ENCODE peak calls at places on chromosomes 6 and 20, in six cellular contexts. Z is fibroblast of pulmonary artery, C is HFF-Myc, S is GM12865, N is thoracic aorta, V is AG09309. K is an unnamed sample.
A peak's percentile ranks its signal among the peaks of the same experiment; 100 is the strongest.

GRCh38 chr20:12243327-12243726 is 325.6 kb downstream of the BTBD3 start:
- DNase-seq in C (no peak), V (no peak), S (no peak), Z (no peak), N (no peak), K (no peak)

GRCh38 chr6:41936073-41936837 is 5.4 kb downstream of the CCND3 start:
- DNase-seq in Z (peak; percentile 94), C (peak; percentile 67), N (peak; percentile 31), V (peak; percentile 92), S (peak; percentile 88), K (peak; percentile 64)

GRCh38 chr6:7617954-7618764 is 28.2 kb downstream of the SNRNP48 start:
- DNase-seq in Z (peak; percentile 97), N (no peak), S (peak; percentile 66), V (peak; percentile 77), C (peak; percentile 38), K (peak; percentile 73)

GRCh38 chr6:13709698-13710551 is 1.7 kb downstream of the RANBP9 start:
- DNase-seq in Z (peak; percentile 45), S (peak; percentile 46), C (no peak), N (no peak), V (no peak), K (no peak)

GRCh38 chr6:54717849-54718455 is 128.6 kb upstream of the FAM83B start:
- DNase-seq in N (no peak), S (peak; percentile 71), V (no peak), Z (peak; percentile 64), C (peak; percentile 36), K (no peak)

GRCh38 chr6:56806368-56806767 is 148.5 kb upstream of the BEND6 start:
- DNase-seq in C (no peak), S (no peak), N (no peak), V (no peak), Z (no peak), K (no peak)

GRCh38 chr6:147267658-147268057 is 63.4 kb downstream of the STXBP5 start:
- DNase-seq in S (no peak), N (no peak), C (no peak), Z (no peak), V (no peak), K (no peak)

GRCh38 chr6:53382421-53382820 is 33.7 kb upstream of the ELOVL5 start:
- DNase-seq in C (no peak), V (no peak), S (no peak), N (no peak), Z (peak; percentile 27), K (no peak)

GRCh38 chr20:19757973-19758887 is at the start of gene RIN2:
- DNase-seq in S (no peak), N (peak; percentile 73), V (no peak), Z (peak; percentile 96), C (peak; percentile 40), K (peak; percentile 71)

GRCh38 chr6:79574636-79575035 is 37.4 kb upstream of the LCA5 start:
- DNase-seq in S (no peak), V (no peak), Z (peak; percentile 65), N (no peak), C (no peak), K (no peak)

GRCh38 chr20:61414455-61414991 is 162.5 kb downstream of the CDH4 start:
- DNase-seq in Z (no peak), V (no peak), C (no peak), N (no peak), S (no peak), K (no peak)

GRCh38 chr6:47733879-47734558 is 35.6 kb downstream of the ADGRF4 start:
- DNase-seq in S (peak; percentile 51), Z (peak; percentile 21), C (no peak), V (no peak), N (no peak), K (no peak)

GRCh38 chr6:12761376-12762115 is 45.0 kb downstream of the PHACTR1 start:
- DNase-seq in C (no peak), Z (peak; percentile 24), S (no peak), N (no peak), V (peak; percentile 87), K (peak; percentile 92)

GRCh38 chr6:38427492-38428210 is 212.1 kb downstream of the BTBD9 start:
- DNase-seq in N (no peak), C (no peak), V (no peak), Z (no peak), S (peak; percentile 46), K (no peak)

GRCh38 chr6:89952696-89953095 is 58.4 kb downstream of the GJA10 start:
- DNase-seq in V (peak; percentile 83), C (peak; percentile 75), N (no peak), S (peak; percentile 22), Z (peak; percentile 26), K (peak; percentile 65)

GRCh38 chr6:4665489-4666417 is 110.5 kb upstream of the CDYL start:
- DNase-seq in V (peak; percentile 14), S (no peak), C (no peak), Z (no peak), N (no peak), K (no peak)

GRCh38 chr6:154408906-154409500 is 52.4 kb upstream of the IPCEF1 start:
- DNase-seq in C (no peak), Z (peak; percentile 52), S (peak; percentile 36), N (no peak), V (no peak), K (no peak)

GRCh38 chr6:28923318-28924102 is at the start of gene TRIM27:
- DNase-seq in C (no peak), V (no peak), N (peak; percentile 43), Z (peak; percentile 78), S (peak; percentile 93), K (no peak)
- TF ChIP-seq CTCF in C (no peak), V (no peak), N (no peak), Z (no peak), S (no peak), K (no peak)

DNA sequence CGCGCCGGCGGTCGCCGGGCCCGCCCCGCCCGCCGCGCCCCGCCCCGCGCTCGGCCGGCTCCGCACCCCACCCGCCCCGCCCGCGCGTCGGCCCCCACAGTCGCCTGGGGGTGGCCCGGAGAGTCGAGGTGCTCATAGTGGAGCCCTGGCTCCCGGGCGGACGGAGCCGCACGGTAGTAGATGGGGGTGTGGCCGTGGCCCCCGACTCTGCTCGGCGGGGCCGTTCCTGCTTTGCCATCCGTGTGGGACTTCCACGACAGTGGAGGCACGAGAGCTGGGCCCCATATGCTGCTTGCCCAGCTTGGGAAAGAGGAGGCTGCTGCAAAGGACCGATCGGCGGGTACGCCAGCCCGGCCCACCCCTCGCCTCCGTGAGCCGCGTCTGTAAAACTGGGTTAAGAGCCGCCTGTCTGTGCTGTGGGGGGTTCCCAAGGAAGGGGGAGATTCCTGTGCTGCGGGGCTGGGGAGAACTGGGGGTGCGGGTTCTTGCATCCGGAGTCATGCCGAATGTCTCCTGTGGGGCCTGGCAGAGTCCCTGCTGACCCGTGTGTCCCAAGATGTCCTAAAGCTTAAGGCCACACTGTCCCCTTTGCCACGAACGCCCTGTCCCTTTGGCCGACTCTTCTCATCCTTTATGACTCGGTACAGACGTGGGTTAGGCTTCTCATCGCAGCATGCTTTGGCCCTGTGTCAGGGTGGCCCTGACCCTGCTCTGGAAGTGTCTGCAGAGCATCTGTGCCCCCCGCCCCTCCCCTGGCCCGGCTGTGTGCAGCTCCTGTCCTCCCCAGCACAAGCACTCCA is at the start of gene OPRL1:
- DNase-seq in N (no peak), S (peak; percentile 35), C (no peak), V (no peak), Z (peak; percentile 17), K (no peak)
- H3K4me3 ChIP-seq in N (peak within 1 kb of the TSS; percentile 83), S (peak within 1 kb of the TSS; percentile 60), C (peak within 1 kb of the TSS; percentile 71), V (peak within 1 kb of the TSS; percentile 89), Z (peak within 1 kb of the TSS; percentile 69), K (peak within 1 kb of the TSS; percentile 65)

GRCh38 chr6:16921399-16922110 is 160.3 kb upstream of the ATXN1 start:
- DNase-seq in Z (no peak), C (no peak), N (no peak), V (no peak), S (no peak), K (no peak)
- TF ChIP-seq CTCF in Z (no peak), C (no peak), N (no peak), V (no peak), S (no peak), K (no peak)

DNA sequence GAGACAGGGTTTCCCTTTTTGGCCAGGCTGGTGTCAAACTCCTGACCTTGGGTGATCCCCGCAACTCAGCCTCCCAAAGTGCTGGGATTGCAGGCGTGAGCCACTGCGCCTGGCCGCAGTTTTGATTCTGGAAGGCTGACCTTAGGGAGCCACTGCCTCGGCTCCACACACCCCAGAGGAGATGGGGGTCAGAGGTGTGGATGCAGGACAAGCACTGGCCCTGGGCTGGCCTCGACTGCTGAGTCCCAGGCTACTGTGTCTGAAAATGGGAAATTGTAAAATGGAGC is 1.5 kb downstream of the ZBP1 start:
- DNase-seq in S (no peak), C (no peak), Z (no peak), V (no peak), N (no peak), K (no peak)
- H3K4me3 ChIP-seq in S (peak overlapping the region; percentile 53), C (no peak overlapping the region), Z (no peak overlapping the region), V (no peak overlapping the region), N (peak overlapping the region; percentile 5), K (no peak overlapping the region)

DNA sequence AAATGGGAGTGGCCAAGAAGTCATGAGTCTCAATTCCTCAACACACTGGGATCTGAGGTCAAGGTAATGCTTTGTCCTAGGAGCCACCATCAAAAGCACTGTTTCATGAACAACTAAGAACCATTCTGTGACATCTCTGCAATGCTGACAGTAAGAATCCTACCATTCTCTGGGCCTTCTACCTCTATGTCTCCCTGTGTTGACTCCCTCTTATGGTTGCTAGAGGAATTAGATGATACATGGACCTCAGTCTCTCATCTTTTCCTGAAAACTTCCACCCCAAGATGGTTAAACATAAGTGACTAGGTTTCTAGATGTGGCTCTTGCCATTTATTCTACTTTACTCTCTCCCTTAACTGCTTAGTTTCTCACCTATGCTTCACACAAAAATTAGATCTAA is 9.1 kb downstream of the MTRF1L start:
- DNase-seq in Z (no peak), C (no peak), V (no peak), N (no peak), S (no peak), K (no peak)
- TF ChIP-seq CTCF in Z (peak; percentile 33), C (no peak), V (no peak), N (no peak), S (peak; percentile 4), K (no peak)

GRCh38 chr6:166842607-166843006 is 113.7 kb downstream of the RNASET2 start:
- DNase-seq in C (no peak), Z (no peak), N (no peak), V (no peak), S (no peak), K (no peak)
- H3K4me3 ChIP-seq in C (no peak overlapping the region), Z (no peak overlapping the region), N (no peak overlapping the region), V (no peak overlapping the region), S (no peak overlapping the region), K (no peak overlapping the region)